ENCODE peak calls at places on chromosome 16, in four cellular contexts. One of them, this sample, is unnamed.
A peak's percentile ranks its signal among the peaks of the same experiment; 100 is the strongest.

GRCh38 chr16:89191033-89191900 is 9.1 kb downstream of the SLC22A31 start:
- DNase-seq in vagina: no peak
- DNase-seq in AG04450: no peak
- DNase-seq in hepatocyte: peak; percentile 8
- DNase-seq in this sample: no peak

GRCh38 chr16:14098081-14098480 is 27.0 kb downstream of the MRTFB start:
- DNase-seq in vagina: no peak
- DNase-seq in AG04450: no peak
- DNase-seq in hepatocyte: no peak
- DNase-seq in this sample: no peak

GRCh38 chr16:87598431-87598830 is 3.9 kb upstream of the JPH3 start:
- DNase-seq in vagina: no peak
- DNase-seq in AG04450: no peak
- DNase-seq in hepatocyte: no peak
- DNase-seq in this sample: no peak

GRCh38 chr16:51392651-51393187 is 241.6 kb upstream of the SALL1 start:
- DNase-seq in vagina: no peak
- DNase-seq in AG04450: peak; percentile 42
- DNase-seq in hepatocyte: peak; percentile 11
- DNase-seq in this sample: peak; percentile 75

GRCh38 chr16:46949216-46949892 is 24.1 kb downstream of the DNAJA2 start:
- DNase-seq in vagina: no peak
- DNase-seq in AG04450: no peak
- DNase-seq in hepatocyte: no peak
- DNase-seq in this sample: no peak

GRCh38 chr16:48076455-48077012 is 79.3 kb downstream of the ABCC12 start:
- DNase-seq in vagina: no peak
- DNase-seq in AG04450: no peak
- DNase-seq in hepatocyte: peak; percentile 56
- DNase-seq in this sample: no peak

GRCh38 chr16:48353565-48354163 is 31.5 kb downstream of the SIAH1 start:
- DNase-seq in vagina: no peak
- DNase-seq in AG04450: peak; percentile 37
- DNase-seq in hepatocyte: peak; percentile 80
- DNase-seq in this sample: peak; percentile 81

GRCh38 chr16:88737298-88738166 is 31.2 kb downstream of the CTU2 start:
- DNase-seq in vagina: no peak
- DNase-seq in AG04450: peak; percentile 29
- DNase-seq in hepatocyte: peak; percentile 75
- DNase-seq in this sample: peak; percentile 71

GRCh38 chr16:87860553-87861299 is 8.6 kb downstream of the SLC7A5 start:
- DNase-seq in vagina: no peak
- DNase-seq in AG04450: no peak
- DNase-seq in hepatocyte: no peak
- DNase-seq in this sample: peak; percentile 84

GRCh38 chr16:75770051-75770450 is 43.8 kb upstream of the CPHXL start:
- DNase-seq in vagina: no peak
- DNase-seq in AG04450: no peak
- DNase-seq in hepatocyte: no peak
- DNase-seq in this sample: no peak

GRCh38 chr16:27444015-27444414 is 42.0 kb downstream of the IL21R start:
- DNase-seq in vagina: no peak
- DNase-seq in AG04450: no peak
- DNase-seq in hepatocyte: no peak
- DNase-seq in this sample: no peak

GRCh38 chr16:72838999-72839398 is 208.9 kb downstream of the ZFHX3 start:
- DNase-seq in vagina: no peak
- DNase-seq in AG04450: no peak
- DNase-seq in hepatocyte: no peak
- DNase-seq in this sample: no peak

GRCh38 chr16:3964686-3965290 is 84.3 kb upstream of the CREBBP start:
- DNase-seq in vagina: no peak
- DNase-seq in AG04450: no peak
- DNase-seq in hepatocyte: no peak
- DNase-seq in this sample: no peak

GRCh38 chr16:22198547-22199293 is 7.4 kb upstream of the EEF2K start:
- DNase-seq in vagina: no peak
- DNase-seq in AG04450: no peak
- DNase-seq in hepatocyte: no peak
- DNase-seq in this sample: no peak

GRCh38 chr16:52871481-52871880 is 181.2 kb downstream of the CHD9NB start:
- DNase-seq in vagina: no peak
- DNase-seq in AG04450: no peak
- DNase-seq in hepatocyte: no peak
- DNase-seq in this sample: no peak

DNA sequence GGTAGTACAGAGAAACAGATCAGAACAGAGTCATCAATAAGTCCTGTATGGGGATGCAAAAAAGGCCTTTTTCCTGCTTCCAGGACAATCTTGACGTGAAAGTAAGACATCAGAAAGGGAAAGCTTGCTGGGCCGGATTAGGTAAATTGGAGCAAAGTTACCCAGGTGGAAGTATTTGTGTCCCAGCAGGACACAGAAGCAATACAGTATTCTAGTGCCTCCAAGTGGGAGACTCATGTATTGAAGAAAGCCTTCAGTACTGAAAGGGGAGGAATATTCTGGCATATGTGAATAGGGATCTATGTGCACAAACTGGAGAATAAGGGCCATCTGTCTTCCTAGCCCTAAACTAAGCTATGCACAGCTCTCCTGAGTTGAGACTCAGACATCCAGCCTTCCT is 327.2 kb upstream of the CDH8 start:
- DNase-seq in vagina: no peak
- DNase-seq in AG04450: no peak
- DNase-seq in hepatocyte: no peak
- DNase-seq in this sample: no peak
- TF ChIP-seq CTCF in vagina: no peak
- TF ChIP-seq CTCF in AG04450: no peak
- TF ChIP-seq CTCF in hepatocyte: peak; percentile 22
- TF ChIP-seq CTCF in this sample: no peak

DNA sequence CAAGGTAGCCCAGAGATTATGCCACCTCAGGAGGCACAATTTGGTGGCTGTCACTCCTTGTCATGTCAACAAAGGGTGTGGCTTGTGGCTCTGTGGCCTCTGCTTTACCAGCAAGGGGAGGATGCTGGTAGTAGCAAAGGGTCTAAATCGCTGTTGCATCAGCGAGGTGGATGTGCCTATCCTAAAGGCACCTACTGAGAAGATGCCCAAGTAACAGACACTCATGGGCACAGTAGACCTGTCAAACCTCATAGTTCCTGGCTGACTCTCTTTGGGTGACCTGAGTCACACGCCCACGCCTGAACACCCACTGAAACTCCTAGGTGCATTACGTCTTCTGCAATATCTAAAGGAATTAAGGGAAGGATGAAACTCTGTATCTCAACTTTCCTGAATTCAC is 139.5 kb downstream of the PRKCB start:
- DNase-seq in vagina: no peak
- DNase-seq in AG04450: no peak
- DNase-seq in hepatocyte: no peak
- DNase-seq in this sample: no peak
- H3K4me3 ChIP-seq in vagina: no peak overlapping the region
- H3K4me3 ChIP-seq in AG04450: no peak overlapping the region
- H3K4me3 ChIP-seq in hepatocyte: no peak overlapping the region
- H3K4me3 ChIP-seq in this sample: no peak overlapping the region

GRCh38 chr16:65005696-65006095 is 116.2 kb downstream of the CDH11 start:
- DNase-seq in vagina: no peak
- DNase-seq in AG04450: no peak
- DNase-seq in hepatocyte: no peak
- DNase-seq in this sample: peak; percentile 27
- TF ChIP-seq CTCF in vagina: no peak
- TF ChIP-seq CTCF in AG04450: no peak
- TF ChIP-seq CTCF in hepatocyte: no peak
- TF ChIP-seq CTCF in this sample: no peak

GRCh38 chr16:57480754-57481230 is 5.5 kb downstream of the DOK4 start:
- DNase-seq in vagina: no peak
- DNase-seq in AG04450: no peak
- DNase-seq in hepatocyte: no peak
- DNase-seq in this sample: no peak
- H3K4me3 ChIP-seq in vagina: no peak overlapping the region
- H3K4me3 ChIP-seq in AG04450: no peak overlapping the region
- H3K4me3 ChIP-seq in hepatocyte: no peak overlapping the region
- H3K4me3 ChIP-seq in this sample: no peak overlapping the region

GRCh38 chr16:84565669-84566495 is 52.0 kb downstream of the COTL1 start:
- DNase-seq in vagina: no peak
- DNase-seq in AG04450: no peak
- DNase-seq in hepatocyte: no peak
- DNase-seq in this sample: no peak
- TF ChIP-seq CTCF in vagina: no peak
- TF ChIP-seq CTCF in AG04450: no peak
- TF ChIP-seq CTCF in hepatocyte: no peak
- TF ChIP-seq CTCF in this sample: no peak